ENCODE peak calls at places on chromosomes 11 and 22, in six cellular contexts. J is dorsolateral prefrontal cortex, R is coronary artery, N is cardiac muscle cell, H is fibroblast of lung, M is GM23338. U is an unnamed sample.

GRCh38 chr11:46369458-46370152 is 11.9 kb upstream of the MDK start:
- DNase-seq in J (no peak), R (no peak), N (peak; percentile 84), H (peak; percentile 72), M (peak; percentile 92), U (peak; percentile 63)

GRCh38 chr11:66727883-66728759 is 895 bp downstream of the SPTBN2 start:
- DNase-seq in J (no peak), R (no peak), N (no peak), H (no peak), M (peak; percentile 56), U (no peak)

GRCh38 chr22:27811778-27812177 is 10.2 kb upstream of the MN1 start:
- DNase-seq in J (no peak), R (no peak), N (no peak), H (no peak), M (no peak), U (no peak)

GRCh38 chr11:47552086-47552580 is 799 bp downstream of the CELF1 start:
- DNase-seq in J (no peak), R (no peak), N (peak; percentile 66), H (peak; percentile 70), M (peak; percentile 63), U (peak; percentile 19)

GRCh38 chr11:70176940-70177689 is 26.0 kb upstream of the FADD start:
- DNase-seq in J (no peak), R (no peak), N (no peak), H (no peak), M (peak; percentile 82), U (no peak)

GRCh38 chr11:59221438-59221837 is 8.7 kb upstream of the MPEG1 start:
- DNase-seq in J (no peak), R (no peak), N (peak; percentile 72), H (peak; percentile 25), M (no peak), U (peak; percentile 39)

GRCh38 chr11:93652161-93652597 is 9.3 kb upstream of the CEP295 start:
- DNase-seq in J (no peak), R (no peak), N (peak; percentile 66), H (peak; percentile 15), M (peak; percentile 67), U (peak; percentile 50)

GRCh38 chr22:31394326-31394725 is 5.1 kb upstream of the DRG1 start:
- DNase-seq in J (no peak), R (no peak), N (no peak), H (peak; percentile 15), M (no peak), U (peak; percentile 38)

GRCh38 chr11:124801636-124802312 is 1.6 kb upstream of the MSANTD2 start:
- DNase-seq in J (no peak), R (no peak), N (peak; percentile 34), H (no peak), M (no peak), U (no peak)

GRCh38 chr22:23497016-23497885 is 82.8 kb downstream of the IGLL1 start:
- DNase-seq in J (no peak), R (no peak), N (no peak), H (no peak), M (no peak), U (no peak)

GRCh38 chr11:69644071-69644961 is 3.4 kb downstream of the CCND1 start:
- DNase-seq in J (no peak), R (peak; percentile 81), N (peak; percentile 93), H (peak; percentile 94), M (no peak), U (peak; percentile 70)

GRCh38 chr11:111764621-111765020 is 1.6 kb downstream of the PPP2R1B start:
- DNase-seq in J (no peak), R (no peak), N (no peak), H (peak; percentile 17), M (no peak), U (no peak)

GRCh38 chr11:27207025-27207650 is 155.9 kb downstream of the CCDC34 start:
- DNase-seq in J (no peak), R (no peak), N (no peak), H (peak; percentile 70), M (no peak), U (no peak)

GRCh38 chr22:19430890-19431541 is 517 bp downstream of the HIRA start:
- DNase-seq in J (no peak), R (no peak), N (peak; percentile 39), H (peak; percentile 37), M (peak; percentile 66), U (no peak)

GRCh38 chr11:24773326-24773725 is 276.5 kb downstream of the LUZP2 start:
- DNase-seq in J (no peak), R (no peak), N (no peak), H (no peak), M (no peak), U (no peak)

GRCh38 chr22:33851985-33852384 is 68.3 kb downstream of the LARGE1 start:
- DNase-seq in J (no peak), R (no peak), N (no peak), H (no peak), M (no peak), U (no peak)

GRCh38 chr11:71381781-71382505 is 66.2 kb downstream of the DHCR7 start:
- DNase-seq in J (no peak), R (peak; percentile 52), N (no peak), H (no peak), M (no peak), U (no peak)

GRCh38 chr11:96242191-96242845 is 100.7 kb downstream of the MAML2 start:
- DNase-seq in J (no peak), R (no peak), N (peak; percentile 76), H (no peak), M (no peak), U (no peak)
- H3K27ac ChIP-seq in J (peak overlapping the region; percentile 70), R (peak overlapping the region; percentile 84), N (peak overlapping the region; percentile 96), H (peak overlapping the region; percentile 83), M (peak overlapping the region; percentile 78), U (peak overlapping the region; percentile 97)

GRCh38 chr11:103703954-103704353 is 332.5 kb upstream of the DDI1 start:
- DNase-seq in J (no peak), R (no peak), N (no peak), H (no peak), M (no peak), U (no peak)

GRCh38 chr11:103699216-103699615 is 337.2 kb upstream of the DDI1 start:
- DNase-seq in J (no peak), R (no peak), N (peak; percentile 19), H (peak; percentile 21), M (peak; percentile 2), U (no peak)

GRCh38 chr11:103699656-103700055 is 336.8 kb upstream of the DDI1 start:
- DNase-seq in J (no peak), R (no peak), N (no peak), H (no peak), M (no peak), U (no peak)

GRCh38 chr11:103703437-103703836 is 333.0 kb upstream of the DDI1 start:
- DNase-seq in J (no peak), R (no peak), N (no peak), H (no peak), M (no peak), U (no peak)

DNA sequence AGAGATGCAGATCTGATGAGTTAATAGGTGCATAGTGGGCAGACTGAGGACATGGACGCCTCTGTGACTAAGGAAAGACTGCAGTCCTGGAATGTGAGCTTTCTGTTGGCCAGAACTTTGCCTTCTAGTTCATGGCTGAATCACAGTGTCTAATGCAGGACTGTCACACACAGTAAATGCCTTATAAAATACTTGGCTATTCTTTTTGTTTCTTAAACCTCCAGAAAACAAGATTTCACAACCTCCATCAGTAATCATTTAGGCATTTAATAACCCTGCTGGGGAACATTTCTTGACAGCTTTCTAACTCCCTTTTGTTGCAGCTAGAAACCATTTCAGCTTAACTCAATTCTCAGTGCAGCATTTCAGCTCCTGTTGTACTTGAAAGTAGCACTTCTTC is 335.8 kb upstream of the DDI1 start:
- DNase-seq in J (no peak), R (no peak), N (peak; percentile 87), H (peak; percentile 83), M (no peak), U (peak; percentile 63)
- H3K4me3 ChIP-seq in J (no peak overlapping the region), R (no peak overlapping the region), N (no peak overlapping the region), H (no peak overlapping the region), M (no peak overlapping the region), U (no peak overlapping the region)

GRCh38 chr11:76672431-76673163 is 2.0 kb upstream of the LRRC32 start:
- DNase-seq in J (no peak), R (no peak), N (no peak), H (no peak), M (no peak), U (no peak)

GRCh38 chr11:76673164-76674142 is 2.9 kb upstream of the LRRC32 start:
- DNase-seq in J (no peak), R (no peak), N (no peak), H (no peak), M (no peak), U (no peak)

GRCh38 chr11:76670475-76671235 is at the start of gene LRRC32:
- DNase-seq in J (no peak), R (no peak), N (peak; percentile 55), H (peak; percentile 11), M (peak; percentile 62), U (no peak)

GRCh38 chr11:76671236-76671590 is 666 bp upstream of the LRRC32 start:
- DNase-seq in J (no peak), R (no peak), N (no peak), H (no peak), M (no peak), U (no peak)

DNA sequence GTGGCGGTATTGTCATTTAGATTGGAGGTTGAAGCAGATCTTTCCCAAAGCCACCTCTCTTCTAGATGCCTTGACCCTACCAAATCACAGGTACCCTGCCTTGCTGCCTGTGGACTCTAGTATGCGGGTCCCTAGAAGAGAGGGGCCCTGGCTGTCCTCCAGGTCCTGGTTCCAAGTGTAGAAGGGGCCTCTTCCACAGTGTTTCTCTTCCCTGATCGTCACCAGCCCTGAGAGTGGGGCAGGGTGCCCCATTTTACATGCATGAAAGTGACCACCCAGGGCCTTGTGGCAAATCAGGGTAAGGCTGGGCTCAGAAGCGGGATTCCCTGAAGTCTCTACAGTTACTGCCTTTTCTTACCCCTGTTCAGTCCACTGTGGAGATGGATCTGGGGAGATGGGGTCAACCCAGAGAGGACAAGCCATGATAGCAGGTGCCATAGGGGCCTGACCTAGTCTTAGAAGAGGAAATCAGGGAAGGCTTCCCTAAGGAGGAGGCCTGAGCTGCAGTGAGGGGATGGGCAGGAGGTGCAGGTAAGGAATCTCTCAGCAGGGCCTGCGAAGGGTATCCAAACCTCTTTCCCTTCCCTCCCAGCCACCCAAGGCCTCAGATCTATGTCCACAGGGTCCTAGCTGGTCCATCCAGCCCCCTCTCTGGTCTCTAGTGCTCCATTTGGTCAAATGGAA is 1.2 kb upstream of the LRRC32 start:
- DNase-seq in J (no peak), R (no peak), N (no peak), H (no peak), M (no peak), U (no peak)
- H3K27ac ChIP-seq in J (no peak overlapping the region), R (peak overlapping the region; percentile 87), N (no peak overlapping the region), H (no peak overlapping the region), M (no peak overlapping the region), U (no peak overlapping the region)

DNA sequence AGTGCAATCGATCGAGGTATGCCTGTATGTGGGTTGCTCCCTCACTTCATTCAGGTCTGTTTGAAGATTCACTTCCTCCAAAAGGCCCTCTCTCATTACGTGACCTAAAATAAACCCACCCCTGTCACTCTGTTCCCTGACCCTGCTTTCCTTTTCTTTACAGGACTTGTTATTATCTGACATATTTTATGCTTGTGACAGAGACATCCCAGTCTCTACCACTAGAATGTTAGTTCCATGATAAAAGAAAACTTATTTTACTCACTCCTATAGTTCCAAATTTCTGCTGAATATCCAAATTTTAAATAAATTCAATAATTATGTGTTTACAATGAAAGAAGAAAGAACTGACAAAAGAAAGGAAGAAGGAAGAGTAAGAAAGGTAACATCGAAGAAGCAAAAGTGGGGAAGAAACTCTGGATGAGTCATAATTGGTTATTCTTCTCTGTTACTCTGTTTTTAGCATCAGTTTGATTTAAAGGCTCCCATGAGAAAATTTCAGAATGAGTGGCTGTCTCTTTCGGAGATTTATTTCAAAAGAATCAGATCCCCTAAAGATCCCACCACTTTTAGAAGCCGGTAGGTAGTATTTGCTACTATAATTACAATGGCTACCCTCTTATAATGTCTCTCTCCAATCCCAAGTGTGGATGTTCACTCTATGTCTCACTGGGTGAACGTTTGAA is 33.5 kb downstream of the ENTHD1 start:
- DNase-seq in J (no peak), R (no peak), N (no peak), H (no peak), M (no peak), U (no peak)
- H3K4me3 ChIP-seq in J (no peak overlapping the region), R (no peak overlapping the region), N (no peak overlapping the region), H (no peak overlapping the region), M (no peak overlapping the region), U (no peak overlapping the region)

U was measured in brain microvascular endothelial cell.